ENCODE peak calls at places on chromosome 5, in seven cellular contexts. L is activated CD4-positive, alpha-beta T cell treated with anti-CD3 and anti-CD28 coated beads for 1 hour; E is occipital lobe; P is fibroblast of pulmonary artery; U is astrocyte of the spinal cord; S is SK-MEL-5; Z is tibial nerve. G is an unnamed sample.

GRCh38 chr5:133430095-133430494 is 182.2 kb downstream of the FSTL4 start:
- DNase-seq in L (no peak), E (no peak), P (no peak), U (no peak), S (no peak), Z (no peak), G (no peak)

GRCh38 chr5:73160239-73160671 is 12.7 kb upstream of the TMEM174 start:
- DNase-seq in L (no peak), E (no peak), P (no peak), U (peak), S (peak), Z (no peak), G (no peak)

GRCh38 chr5:157390179-157390923 is 69.7 kb upstream of the NIPAL4 start:
- DNase-seq in L (no peak), E (no peak), P (peak), U (peak), S (no peak), Z (no peak), G (peak)

GRCh38 chr5:78886650-78887230 is 98.4 kb downstream of the ARSB start:
- DNase-seq in L (no peak), E (no peak), P (peak), U (peak), S (peak), Z (no peak), G (peak)

GRCh38 chr5:141192110-141192725 is at the start of gene PCDHB10:
- DNase-seq in L (no peak), E (no peak), P (peak), U (no peak), S (peak), Z (no peak), G (peak)

GRCh38 chr5:83066548-83067110 is 10.6 kb downstream of the TMEM167A start:
- DNase-seq in L (no peak), E (no peak), P (no peak), U (no peak), S (no peak), Z (no peak), G (no peak)

GRCh38 chr5:157558089-157558595 is 17.4 kb downstream of the ADAM19 start:
- DNase-seq in L (no peak), E (no peak), P (peak), U (peak), S (no peak), Z (no peak), G (peak)

GRCh38 chr5:150513375-150514309 is 5.7 kb downstream of the NDST1 start:
- DNase-seq in L (no peak), E (no peak), P (no peak), U (peak), S (no peak), Z (no peak), G (no peak)

GRCh38 chr5:42951169-42951846 is 88.8 kb downstream of the ANXA2R start:
- DNase-seq in L (peak), E (no peak), P (peak), U (peak), S (no peak), Z (no peak), G (peak)

GRCh38 chr5:143261748-143262392 is 141.6 kb downstream of the NR3C1 start:
- DNase-seq in L (no peak), E (no peak), P (peak), U (peak), S (no peak), Z (no peak), G (peak)

GRCh38 chr5:67815455-67816391 is 399.8 kb upstream of the PIK3R1 start:
- DNase-seq in L (no peak), E (no peak), P (peak), U (peak), S (peak), Z (peak), G (peak)

GRCh38 chr5:112238473-112238872 is 180.6 kb downstream of the EPB41L4A start:
- DNase-seq in L (no peak), E (no peak), P (no peak), U (no peak), S (no peak), Z (no peak), G (no peak)

GRCh38 chr5:51651889-51652288 is 268.6 kb downstream of the ISL1 start:
- DNase-seq in L (no peak), E (no peak), P (peak), U (peak), S (no peak), Z (no peak), G (no peak)

GRCh38 chr5:162068412-162068811 is 839 bp downstream of the GABRG2 start:
- DNase-seq in L (no peak), E (peak), P (peak), U (no peak), S (peak), Z (no peak), G (peak)